ENCODE peak calls at places on chromosome 10, in six cellular contexts. U is NCI-H1092; Q is stimulated activated CD8-positive, alpha-beta memory T cell treated with anti-CD3 and anti-CD28 coated beads, Interleukin-15, amount 100 ng/mL, for 4 hours; P is heart left ventricle; X is stimulated activated naive CD4-positive, alpha-beta T cell; Z is effector CD4-positive, alpha-beta T cell. R is an unnamed sample.

GRCh38 chr10:124348801-124349200 is 69.9 kb downstream of the OAT start:
- DNase-seq in U (no peak), Q (no peak), P (no peak), X (no peak), Z (no peak), R (no peak)

GRCh38 chr10:119283818-119284217 is 76.4 kb downstream of the GRK5 start:
- DNase-seq in U (no peak), Q (no peak), P (no peak), X (no peak), Z (no peak), R (no peak)

GRCh38 chr10:7525314-7526016 is 114.6 kb upstream of the SFMBT2 start:
- DNase-seq in U (peak), Q (no peak), P (peak), X (peak), Z (peak), R (peak)

GRCh38 chr10:14382022-14382421 is 51.3 kb upstream of the FRMD4A start:
- DNase-seq in U (no peak), Q (peak), P (no peak), X (peak), Z (no peak), R (no peak)

GRCh38 chr10:109892885-109893284 is 30.4 kb downstream of the XPNPEP1 start:
- DNase-seq in U (no peak), Q (no peak), P (no peak), X (no peak), Z (no peak), R (peak)

GRCh38 chr10:72061930-72062329 is 26.4 kb downstream of the SPOCK2 start:
- DNase-seq in U (no peak), Q (no peak), P (no peak), X (no peak), Z (no peak), R (no peak)

GRCh38 chr10:45373783-45374450 is at the start of gene ALOX5:
- DNase-seq in U (peak), Q (no peak), P (peak), X (no peak), Z (no peak), R (peak)

GRCh38 chr10:70445718-70446485 is 4.4 kb upstream of the NODAL start:
- DNase-seq in U (no peak), Q (no peak), P (no peak), X (no peak), Z (no peak), R (peak)

GRCh38 chr10:122164028-122164601 is 107.0 kb upstream of the BTBD16 start:
- DNase-seq in U (peak), Q (no peak), P (no peak), X (no peak), Z (no peak), R (peak)

GRCh38 chr10:5951167-5951711 is 26.1 kb downstream of the IL15RA start:
- DNase-seq in U (no peak), Q (no peak), P (no peak), X (no peak), Z (no peak), R (no peak)

GRCh38 chr10:114791768-114792167 is 29.8 kb upstream of the FHIP2A start:
- DNase-seq in U (no peak), Q (no peak), P (no peak), X (no peak), Z (no peak), R (no peak)

GRCh38 chr10:29794776-29795635 is 160.2 kb upstream of the SVIL start:
- DNase-seq in U (no peak), Q (no peak), P (peak), X (no peak), Z (no peak), R (no peak)

GRCh38 chr10:33070101-33070500 is 112.1 kb upstream of the ITGB1 start:
- DNase-seq in U (no peak), Q (no peak), P (no peak), X (no peak), Z (no peak), R (no peak)

GRCh38 chr10:126904807-126905686 is at the start of gene DOCK1:
- DNase-seq in U (no peak), Q (no peak), P (peak), X (no peak), Z (no peak), R (peak)

GRCh38 chr10:15043674-15044073 is at the start of gene OLAH:
- DNase-seq in U (no peak), Q (no peak), P (no peak), X (no peak), Z (no peak), R (no peak)

GRCh38 chr10:127275793-127276415 is 79.5 kb upstream of the INSYN2A start:
- DNase-seq in U (no peak), Q (no peak), P (no peak), X (no peak), Z (no peak), R (no peak)

GRCh38 chr10:50740351-50740688 is 584 bp downstream of the ASAH2B start:
- DNase-seq in U (no peak), Q (no peak), P (no peak), X (no peak), Z (peak), R (no peak)

GRCh38 chr10:113045155-113046055 is 95.4 kb downstream of the TCF7L2 start:
- DNase-seq in U (no peak), Q (no peak), P (no peak), X (no peak), Z (no peak), R (no peak)

GRCh38 chr10:110323503-110323902 is 18.8 kb upstream of the SMNDC1 start:
- DNase-seq in U (no peak), Q (no peak), P (no peak), X (no peak), Z (no peak), R (no peak)

GRCh38 chr10:34078798-34079470 is 736.2 kb downstream of the PARD3 start:
- DNase-seq in U (no peak), Q (no peak), P (peak), X (no peak), Z (no peak), R (no peak)

GRCh38 chr10:2048337-2048973 is 311.1 kb upstream of the ADARB2 start:
- DNase-seq in U (no peak), Q (no peak), P (no peak), X (no peak), Z (no peak), R (no peak)

GRCh38 chr10:71325258-71325657 is 6.2 kb downstream of the SLC29A3 start:
- DNase-seq in U (no peak), Q (no peak), P (no peak), X (no peak), Z (no peak), R (no peak)

GRCh38 chr10:49361178-49361554 is 34.7 kb downstream of the DRGX start:
- DNase-seq in U (no peak), Q (no peak), P (no peak), X (no peak), Z (no peak), R (no peak)

GRCh38 chr10:3654496-3654895 is 130.5 kb downstream of the KLF6 start:
- DNase-seq in U (no peak), Q (no peak), P (no peak), X (no peak), Z (no peak), R (no peak)

GRCh38 chr10:5234106-5234877 is 37.7 kb downstream of the AKR1C4 start:
- DNase-seq in U (no peak), Q (no peak), P (no peak), X (no peak), Z (no peak), R (no peak)

GRCh38 chr10:16965740-16966447 is 148.7 kb upstream of the RSU1 start:
- DNase-seq in U (no peak), Q (no peak), P (no peak), X (no peak), Z (no peak), R (peak)

GRCh38 chr10:98344589-98345038 is 70.4 kb downstream of the PYROXD2 start:
- DNase-seq in U (no peak), Q (no peak), P (peak), X (no peak), Z (no peak), R (no peak)

R was measured in ELF-1.